ENCODE peak calls at places on chromosome 1, in five cellular contexts. One of them, this sample, is unnamed.

GRCh38 chr1:85033221-85033620 is 15.1 kb downstream of the MCOLN3 start:
- DNase-seq in Calu3: no peak
- DNase-seq in lower leg skin: no peak
- DNase-seq in NB4: no peak
- DNase-seq in GM12865: no peak
- DNase-seq in this sample: no peak

GRCh38 chr1:231091853-231092301 is 51.8 kb upstream of the FAM89A start:
- DNase-seq in Calu3: peak
- DNase-seq in lower leg skin: no peak
- DNase-seq in NB4: peak
- DNase-seq in GM12865: peak
- DNase-seq in this sample: peak

GRCh38 chr1:78919150-78919549 is 87.4 kb downstream of the ADGRL4 start:
- DNase-seq in Calu3: no peak
- DNase-seq in lower leg skin: no peak
- DNase-seq in NB4: no peak
- DNase-seq in GM12865: no peak
- DNase-seq in this sample: no peak

GRCh38 chr1:61201035-61201434 is 118.7 kb downstream of the NFIA start:
- DNase-seq in Calu3: no peak
- DNase-seq in lower leg skin: no peak
- DNase-seq in NB4: no peak
- DNase-seq in GM12865: no peak
- DNase-seq in this sample: no peak

GRCh38 chr1:55483523-55483922 is 268.4 kb upstream of the USP24 start:
- DNase-seq in Calu3: no peak
- DNase-seq in lower leg skin: no peak
- DNase-seq in NB4: peak
- DNase-seq in GM12865: no peak
- DNase-seq in this sample: no peak

GRCh38 chr1:62682531-62682930 is 5.7 kb downstream of the DOCK7 start:
- DNase-seq in Calu3: no peak
- DNase-seq in lower leg skin: no peak
- DNase-seq in NB4: no peak
- DNase-seq in GM12865: no peak
- DNase-seq in this sample: no peak

GRCh38 chr1:236451796-236452373 is 57.8 kb downstream of the EDARADD start:
- DNase-seq in Calu3: peak
- DNase-seq in lower leg skin: no peak
- DNase-seq in NB4: peak
- DNase-seq in GM12865: peak
- DNase-seq in this sample: peak

GRCh38 chr1:147541672-147542548 is 609 bp downstream of the BCL9 start:
- DNase-seq in Calu3: peak
- DNase-seq in lower leg skin: peak
- DNase-seq in NB4: no peak
- DNase-seq in GM12865: no peak
- DNase-seq in this sample: peak

GRCh38 chr1:241499910-241500309 is 19.6 kb downstream of the FH start:
- DNase-seq in Calu3: peak
- DNase-seq in lower leg skin: no peak
- DNase-seq in NB4: peak
- DNase-seq in GM12865: no peak
- DNase-seq in this sample: peak

GRCh38 chr1:101526813-101527212 is 290.0 kb downstream of the S1PR1 start:
- DNase-seq in Calu3: no peak
- DNase-seq in lower leg skin: no peak
- DNase-seq in NB4: no peak
- DNase-seq in GM12865: peak
- DNase-seq in this sample: no peak

GRCh38 chr1:178411756-178412399 is 84.9 kb downstream of the CLEC20A start:
- DNase-seq in Calu3: no peak
- DNase-seq in lower leg skin: no peak
- DNase-seq in NB4: no peak
- DNase-seq in GM12865: peak
- DNase-seq in this sample: no peak

GRCh38 chr1:154911691-154912550 is 24.6 kb downstream of the PMVK start:
- DNase-seq in Calu3: no peak
- DNase-seq in lower leg skin: no peak
- DNase-seq in NB4: no peak
- DNase-seq in GM12865: no peak
- DNase-seq in this sample: no peak

GRCh38 chr1:61491497-61491896 is 233.4 kb downstream of the TM2D1 start:
- DNase-seq in Calu3: no peak
- DNase-seq in lower leg skin: no peak
- DNase-seq in NB4: no peak
- DNase-seq in GM12865: no peak
- DNase-seq in this sample: no peak

GRCh38 chr1:194300776-194301175 is 1114.4 kb upstream of the B3GALT2 start:
- DNase-seq in Calu3: no peak
- DNase-seq in lower leg skin: no peak
- DNase-seq in NB4: no peak
- DNase-seq in GM12865: no peak
- DNase-seq in this sample: no peak

GRCh38 chr1:43704838-43705237 is 2.5 kb upstream of the ST3GAL3 start:
- DNase-seq in Calu3: no peak
- DNase-seq in lower leg skin: no peak
- DNase-seq in NB4: peak
- DNase-seq in GM12865: peak
- DNase-seq in this sample: no peak

GRCh38 chr1:208595745-208596144 is 351.6 kb upstream of the PLXNA2 start:
- DNase-seq in Calu3: no peak
- DNase-seq in lower leg skin: no peak
- DNase-seq in NB4: no peak
- DNase-seq in GM12865: no peak
- DNase-seq in this sample: no peak

GRCh38 chr1:52098139-52098871 is 42.2 kb downstream of the BTF3L4 start:
- DNase-seq in Calu3: no peak
- DNase-seq in lower leg skin: no peak
- DNase-seq in NB4: no peak
- DNase-seq in GM12865: peak
- DNase-seq in this sample: no peak

GRCh38 chr1:16117369-16117768 is 38.5 kb downstream of the EPHA2 start:
- DNase-seq in Calu3: no peak
- DNase-seq in lower leg skin: no peak
- DNase-seq in NB4: no peak
- DNase-seq in GM12865: no peak
- DNase-seq in this sample: no peak

GRCh38 chr1:234871710-234872262 is 256.9 kb downstream of the TOMM20 start:
- DNase-seq in Calu3: no peak
- DNase-seq in lower leg skin: no peak
- DNase-seq in NB4: no peak
- DNase-seq in GM12865: no peak
- DNase-seq in this sample: no peak

GRCh38 chr1:116915182-116915611 is 5.5 kb downstream of the PTGFRN start:
- DNase-seq in Calu3: peak
- DNase-seq in lower leg skin: no peak
- DNase-seq in NB4: no peak
- DNase-seq in GM12865: no peak
- DNase-seq in this sample: no peak

GRCh38 chr1:193054169-193054675 is 4.9 kb downstream of the UCHL5 start:
- DNase-seq in Calu3: no peak
- DNase-seq in lower leg skin: no peak
- DNase-seq in NB4: no peak
- DNase-seq in GM12865: no peak
- DNase-seq in this sample: no peak

GRCh38 chr1:193270996-193271395 is 84.6 kb upstream of the B3GALT2 start:
- DNase-seq in Calu3: no peak
- DNase-seq in lower leg skin: no peak
- DNase-seq in NB4: no peak
- DNase-seq in GM12865: peak
- DNase-seq in this sample: no peak

GRCh38 chr1:53068314-53069084 is 6.5 kb downstream of the PODN start:
- DNase-seq in Calu3: no peak
- DNase-seq in lower leg skin: no peak
- DNase-seq in NB4: no peak
- DNase-seq in GM12865: no peak
- DNase-seq in this sample: no peak

GRCh38 chr1:3344395-3344794 is 110.1 kb upstream of the ARHGEF16 start:
- DNase-seq in Calu3: no peak
- DNase-seq in lower leg skin: no peak
- DNase-seq in NB4: no peak
- DNase-seq in GM12865: no peak
- DNase-seq in this sample: no peak

GRCh38 chr1:80767711-80768110 is 1033.0 kb upstream of the ADGRL2 start:
- DNase-seq in Calu3: no peak
- DNase-seq in lower leg skin: no peak
- DNase-seq in NB4: no peak
- DNase-seq in GM12865: no peak
- DNase-seq in this sample: no peak

GRCh38 chr1:162661336-162661735 is 29.1 kb downstream of the DDR2 start:
- DNase-seq in Calu3: no peak
- DNase-seq in lower leg skin: no peak
- DNase-seq in NB4: no peak
- DNase-seq in GM12865: no peak
- DNase-seq in this sample: no peak

GRCh38 chr1:154404511-154404931 is 622 bp upstream of the IL6R start:
- DNase-seq in Calu3: no peak
- DNase-seq in lower leg skin: peak
- DNase-seq in NB4: peak
- DNase-seq in GM12865: peak
- DNase-seq in this sample: no peak

GRCh38 chr1:94702440-94702810 is 117.7 kb upstream of the SLC44A3 start:
- DNase-seq in Calu3: no peak
- DNase-seq in lower leg skin: no peak
- DNase-seq in NB4: no peak
- DNase-seq in GM12865: no peak
- DNase-seq in this sample: no peak

GRCh38 chr1:162846256-162847212 is 14.4 kb downstream of the CCDC190 start:
- DNase-seq in Calu3: no peak
- DNase-seq in lower leg skin: no peak
- DNase-seq in NB4: no peak
- DNase-seq in GM12865: no peak
- DNase-seq in this sample: no peak

GRCh38 chr1:240107058-240107684 is 15.5 kb downstream of the FMN2 start:
- DNase-seq in Calu3: no peak
- DNase-seq in lower leg skin: no peak
- DNase-seq in NB4: no peak
- DNase-seq in GM12865: no peak
- DNase-seq in this sample: no peak

GRCh38 chr1:201019321-201019977 is 4.1 kb downstream of the KIF21B start:
- DNase-seq in Calu3: peak
- DNase-seq in lower leg skin: peak
- DNase-seq in NB4: peak
- DNase-seq in GM12865: peak
- DNase-seq in this sample: no peak

GRCh38 chr1:167136191-167136614 is 42.3 kb downstream of the STYXL2 start:
- DNase-seq in Calu3: peak
- DNase-seq in lower leg skin: no peak
- DNase-seq in NB4: peak
- DNase-seq in GM12865: no peak
- DNase-seq in this sample: no peak

GRCh38 chr1:34597877-34598514 is 156.9 kb upstream of the GJB5 start:
- DNase-seq in Calu3: peak
- DNase-seq in lower leg skin: peak
- DNase-seq in NB4: peak
- DNase-seq in GM12865: peak
- DNase-seq in this sample: peak
- TF ChIP-seq CTCF in Calu3: peak
- TF ChIP-seq CTCF in lower leg skin: no peak
- TF ChIP-seq CTCF in NB4: peak
- TF ChIP-seq CTCF in GM12865: peak
- TF ChIP-seq CTCF in this sample: peak

GRCh38 chr1:171800342-171800741 is 18.9 kb downstream of the METTL13 start:
- DNase-seq in Calu3: no peak
- DNase-seq in lower leg skin: no peak
- DNase-seq in NB4: no peak
- DNase-seq in GM12865: no peak
- DNase-seq in this sample: no peak
- TF ChIP-seq CTCF in Calu3: no peak
- TF ChIP-seq CTCF in lower leg skin: no peak
- TF ChIP-seq CTCF in NB4: no peak
- TF ChIP-seq CTCF in GM12865: no peak
- TF ChIP-seq CTCF in this sample: no peak

GRCh38 chr1:149848340-149848771 is 51.0 kb upstream of the BOLA1 start:
- DNase-seq in Calu3: no peak
- DNase-seq in lower leg skin: no peak
- DNase-seq in NB4: peak
- DNase-seq in GM12865: no peak
- DNase-seq in this sample: peak

GRCh38 chr1:149848811-149849210 is 50.6 kb upstream of the BOLA1 start:
- DNase-seq in Calu3: no peak
- DNase-seq in lower leg skin: no peak
- DNase-seq in NB4: peak
- DNase-seq in GM12865: peak
- DNase-seq in this sample: peak

GRCh38 chr1:149845416-149845815 is 54.0 kb upstream of the BOLA1 start:
- DNase-seq in Calu3: no peak
- DNase-seq in lower leg skin: peak
- DNase-seq in NB4: peak
- DNase-seq in GM12865: peak
- DNase-seq in this sample: no peak

GRCh38 chr1:149846042-149846441 is 53.3 kb upstream of the BOLA1 start:
- DNase-seq in Calu3: no peak
- DNase-seq in lower leg skin: peak
- DNase-seq in NB4: peak
- DNase-seq in GM12865: peak
- DNase-seq in this sample: no peak

DNA sequence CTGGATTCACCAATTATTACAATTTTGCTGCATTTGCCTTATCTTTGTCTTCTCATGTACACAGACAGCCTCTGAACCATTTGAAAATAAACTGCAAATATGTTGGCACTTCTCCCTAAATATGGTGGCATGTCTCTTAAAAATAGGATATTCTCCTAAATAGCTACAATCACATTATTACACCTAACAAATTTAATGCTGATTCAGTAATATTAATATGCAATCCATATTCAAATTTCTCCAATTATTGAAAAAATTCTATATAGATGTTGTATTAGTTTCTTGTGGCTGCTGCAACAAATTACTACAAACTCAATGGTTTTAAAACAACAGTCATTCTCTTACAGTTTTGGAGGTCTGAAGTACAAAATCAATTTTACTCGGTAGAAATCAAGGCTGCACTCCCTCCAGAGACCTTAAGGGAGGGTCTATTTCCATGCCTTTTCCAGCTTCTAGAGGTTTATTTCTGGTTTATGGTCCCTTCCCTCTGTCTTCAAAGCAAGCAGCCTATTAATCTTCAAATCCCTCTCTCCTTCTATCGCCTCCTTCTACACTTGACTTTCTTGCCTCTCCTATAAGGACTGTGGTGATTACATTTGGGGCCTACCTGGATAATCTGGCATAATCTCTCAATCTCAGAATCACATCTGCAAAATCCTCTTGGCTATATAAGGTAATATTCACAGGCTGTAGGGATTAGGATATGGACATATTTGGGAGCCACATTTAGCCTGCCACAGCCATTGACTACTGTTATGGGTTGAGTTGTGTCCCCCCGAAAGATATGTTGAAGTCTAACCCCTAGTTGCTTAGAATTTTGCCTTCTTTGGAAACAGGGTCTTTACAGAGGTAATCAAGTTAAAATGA is 52.5 kb upstream of the BOLA1 start:
- DNase-seq in Calu3: no peak
- DNase-seq in lower leg skin: no peak
- DNase-seq in NB4: no peak
- DNase-seq in GM12865: no peak
- DNase-seq in this sample: no peak
- TF ChIP-seq CTCF in Calu3: no peak
- TF ChIP-seq CTCF in lower leg skin: no peak
- TF ChIP-seq CTCF in NB4: no peak
- TF ChIP-seq CTCF in GM12865: no peak
- TF ChIP-seq CTCF in this sample: no peak

GRCh38 chr1:5448486-5448885 is 543.7 kb downstream of the NPHP4 start:
- DNase-seq in Calu3: no peak
- DNase-seq in lower leg skin: no peak
- DNase-seq in NB4: no peak
- DNase-seq in GM12865: no peak
- DNase-seq in this sample: peak
- TF ChIP-seq CTCF in Calu3: no peak
- TF ChIP-seq CTCF in lower leg skin: no peak
- TF ChIP-seq CTCF in NB4: no peak
- TF ChIP-seq CTCF in GM12865: no peak
- TF ChIP-seq CTCF in this sample: peak

This sample was measured in endothelial cell.